ENCODE peak calls at places on chromosome X, in nine cellular contexts. One of them, this sample, is unnamed. For H3K9me3, the result is how much of the 10 kb centered on the place peaks cover.

GRCh38 chrX:101219116-101219839 is at the start of gene DRP2:
- DNase-seq in H9: no peak
- DNase-seq in hepatocyte: no peak
- DNase-seq in CD8-positive, alpha-beta memory T cell: no peak
- DNase-seq in GM23248: peak
- DNase-seq in endothelial cell of umbilical vein: peak
- DNase-seq in Panc1: no peak
- DNase-seq in adrenal gland: no peak
- DNase-seq in ovary: no peak
- DNase-seq in this sample: no peak

GRCh38 chrX:135112096-135112729 is 8.1 kb downstream of the ETDB start:
- DNase-seq in H9: peak
- DNase-seq in hepatocyte: peak
- DNase-seq in CD8-positive, alpha-beta memory T cell: no peak
- DNase-seq in GM23248: peak
- DNase-seq in endothelial cell of umbilical vein: peak
- DNase-seq in Panc1: peak
- DNase-seq in adrenal gland: no peak
- DNase-seq in ovary: no peak
- DNase-seq in this sample: no peak

GRCh38 chrX:13398073-13398823 is 78.4 kb upstream of the ATXN3L start:
- DNase-seq in H9: no peak
- DNase-seq in hepatocyte: peak
- DNase-seq in CD8-positive, alpha-beta memory T cell: no peak
- DNase-seq in GM23248: peak
- DNase-seq in endothelial cell of umbilical vein: peak
- DNase-seq in Panc1: peak
- DNase-seq in adrenal gland: peak
- DNase-seq in ovary: peak
- DNase-seq in this sample: peak

GRCh38 chrX:51520393-51520792 is 24.0 kb upstream of the NUDT11 start:
- DNase-seq in H9: no peak
- DNase-seq in hepatocyte: no peak
- DNase-seq in CD8-positive, alpha-beta memory T cell: no peak
- DNase-seq in GM23248: no peak
- DNase-seq in endothelial cell of umbilical vein: no peak
- DNase-seq in Panc1: no peak
- DNase-seq in adrenal gland: no peak
- DNase-seq in ovary: no peak
- DNase-seq in this sample: no peak

GRCh38 chrX:119042996-119043395 is 29.8 kb upstream of the CT47C1 start:
- DNase-seq in H9: no peak
- DNase-seq in hepatocyte: no peak
- DNase-seq in CD8-positive, alpha-beta memory T cell: no peak
- DNase-seq in GM23248: no peak
- DNase-seq in endothelial cell of umbilical vein: no peak
- DNase-seq in Panc1: no peak
- DNase-seq in adrenal gland: no peak
- DNase-seq in ovary: no peak
- DNase-seq in this sample: no peak

GRCh38 chrX:115023139-115023538 is 5.7 kb upstream of the IL13RA2 start:
- DNase-seq in H9: no peak
- DNase-seq in hepatocyte: peak
- DNase-seq in CD8-positive, alpha-beta memory T cell: no peak
- DNase-seq in GM23248: peak
- DNase-seq in endothelial cell of umbilical vein: peak
- DNase-seq in Panc1: no peak
- DNase-seq in adrenal gland: no peak
- DNase-seq in ovary: no peak
- DNase-seq in this sample: no peak

GRCh38 chrX:45198706-45199105 is 2.0 kb downstream of the DIPK2B start:
- DNase-seq in H9: no peak
- DNase-seq in hepatocyte: no peak
- DNase-seq in CD8-positive, alpha-beta memory T cell: no peak
- DNase-seq in GM23248: no peak
- DNase-seq in endothelial cell of umbilical vein: peak
- DNase-seq in Panc1: no peak
- DNase-seq in adrenal gland: no peak
- DNase-seq in ovary: no peak
- DNase-seq in this sample: no peak

GRCh38 chrX:136200466-136200865 is 50.7 kb downstream of the MAP7D3 start:
- DNase-seq in H9: no peak
- DNase-seq in hepatocyte: no peak
- DNase-seq in CD8-positive, alpha-beta memory T cell: no peak
- DNase-seq in GM23248: peak
- DNase-seq in endothelial cell of umbilical vein: peak
- DNase-seq in Panc1: no peak
- DNase-seq in adrenal gland: no peak
- DNase-seq in ovary: no peak
- DNase-seq in this sample: no peak

GRCh38 chrX:137236837-137237236 is 203.0 kb upstream of the GPR101 start:
- DNase-seq in H9: no peak
- DNase-seq in hepatocyte: no peak
- DNase-seq in CD8-positive, alpha-beta memory T cell: no peak
- DNase-seq in GM23248: no peak
- DNase-seq in endothelial cell of umbilical vein: no peak
- DNase-seq in Panc1: no peak
- DNase-seq in adrenal gland: no peak
- DNase-seq in ovary: no peak
- DNase-seq in this sample: no peak

GRCh38 chrX:130788786-130789581 is 114.0 kb downstream of the ENOX2 start:
- DNase-seq in H9: no peak
- DNase-seq in hepatocyte: no peak
- DNase-seq in CD8-positive, alpha-beta memory T cell: no peak
- DNase-seq in GM23248: no peak
- DNase-seq in endothelial cell of umbilical vein: no peak
- DNase-seq in Panc1: no peak
- DNase-seq in adrenal gland: no peak
- DNase-seq in ovary: no peak
- DNase-seq in this sample: no peak

DNA sequence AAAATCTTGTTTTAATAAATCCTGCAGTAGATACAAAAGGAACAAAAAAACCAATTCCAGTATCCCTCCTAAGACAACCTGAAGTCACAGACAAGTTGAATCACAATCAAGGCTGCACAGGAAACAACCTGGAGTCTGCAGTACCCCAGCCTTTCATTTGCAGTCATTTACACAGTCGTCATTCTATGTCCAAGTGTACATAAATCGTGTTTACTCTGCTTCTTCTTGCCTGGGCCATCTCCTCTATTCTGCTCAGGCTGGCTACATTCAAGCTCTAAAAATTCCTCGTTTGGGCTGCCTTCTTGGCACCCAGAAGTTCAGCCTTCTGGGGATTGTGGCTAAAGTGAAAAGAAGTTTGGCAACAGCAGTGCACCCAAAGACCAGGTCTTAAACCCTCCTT is 37.8 kb downstream of the NALF2 start:
- DNase-seq in H9: no peak
- DNase-seq in hepatocyte: no peak
- DNase-seq in CD8-positive, alpha-beta memory T cell: no peak
- DNase-seq in GM23248: no peak
- DNase-seq in endothelial cell of umbilical vein: no peak
- DNase-seq in Panc1: no peak
- DNase-seq in adrenal gland: no peak
- DNase-seq in ovary: no peak
- DNase-seq in this sample: no peak
- H3K9me3 ChIP-seq in H9: half or more
- H3K9me3 ChIP-seq in hepatocyte: under half
- H3K9me3 ChIP-seq in CD8-positive, alpha-beta memory T cell: under half
- H3K9me3 ChIP-seq in GM23248: under half
- H3K9me3 ChIP-seq in endothelial cell of umbilical vein: under half
- H3K9me3 ChIP-seq in Panc1: under half
- H3K9me3 ChIP-seq in adrenal gland: under half
- H3K9me3 ChIP-seq in ovary: under half
- H3K9me3 ChIP-seq in this sample: under half

DNA sequence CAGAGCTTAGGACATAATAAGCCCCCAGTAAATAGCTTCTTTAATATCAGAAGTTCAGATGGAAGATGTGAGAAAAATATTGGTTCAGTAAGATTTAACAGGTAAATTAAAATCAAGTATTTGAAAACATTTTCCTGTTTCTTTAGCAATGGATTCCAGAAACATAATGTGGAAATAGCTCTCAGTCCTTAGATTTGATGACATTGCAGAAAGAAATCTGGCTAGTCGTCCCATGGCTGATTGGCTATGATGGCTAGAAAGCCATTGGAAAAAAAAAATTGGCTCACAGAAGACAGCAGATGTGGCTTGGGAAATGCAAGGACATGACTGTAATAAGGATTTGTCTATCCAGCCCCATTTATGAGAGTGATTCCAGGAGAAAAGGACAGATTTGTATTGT is 78.2 kb downstream of the AR start:
- DNase-seq in H9: no peak
- DNase-seq in hepatocyte: no peak
- DNase-seq in CD8-positive, alpha-beta memory T cell: no peak
- DNase-seq in GM23248: no peak
- DNase-seq in endothelial cell of umbilical vein: no peak
- DNase-seq in Panc1: no peak
- DNase-seq in adrenal gland: no peak
- DNase-seq in ovary: no peak
- DNase-seq in this sample: no peak
- H3K9me3 ChIP-seq in H9: under half
- H3K9me3 ChIP-seq in hepatocyte: under half
- H3K9me3 ChIP-seq in CD8-positive, alpha-beta memory T cell: under half
- H3K9me3 ChIP-seq in GM23248: under half
- H3K9me3 ChIP-seq in endothelial cell of umbilical vein: under half
- H3K9me3 ChIP-seq in Panc1: under half
- H3K9me3 ChIP-seq in adrenal gland: under half
- H3K9me3 ChIP-seq in ovary: under half
- H3K9me3 ChIP-seq in this sample: under half

GRCh38 chrX:29215251-29215650 is 628.0 kb downstream of the IL1RAPL1 start:
- DNase-seq in H9: no peak
- DNase-seq in hepatocyte: no peak
- DNase-seq in CD8-positive, alpha-beta memory T cell: no peak
- DNase-seq in GM23248: peak
- DNase-seq in endothelial cell of umbilical vein: no peak
- DNase-seq in Panc1: no peak
- DNase-seq in adrenal gland: no peak
- DNase-seq in ovary: no peak
- DNase-seq in this sample: no peak
- H3K9me3 ChIP-seq in H9: under half
- H3K9me3 ChIP-seq in hepatocyte: under half
- H3K9me3 ChIP-seq in CD8-positive, alpha-beta memory T cell: under half
- H3K9me3 ChIP-seq in GM23248: under half
- H3K9me3 ChIP-seq in endothelial cell of umbilical vein: under half
- H3K9me3 ChIP-seq in Panc1: under half
- H3K9me3 ChIP-seq in adrenal gland: under half
- H3K9me3 ChIP-seq in ovary: under half
- H3K9me3 ChIP-seq in this sample: under half

GRCh38 chrX:97843200-97843811 is 959.6 kb downstream of the RPA4 start:
- DNase-seq in H9: no peak
- DNase-seq in hepatocyte: no peak
- DNase-seq in CD8-positive, alpha-beta memory T cell: no peak
- DNase-seq in GM23248: no peak
- DNase-seq in endothelial cell of umbilical vein: no peak
- DNase-seq in Panc1: no peak
- DNase-seq in adrenal gland: no peak
- DNase-seq in ovary: no peak
- DNase-seq in this sample: no peak
- H3K9me3 ChIP-seq in H9: under half
- H3K9me3 ChIP-seq in hepatocyte: under half
- H3K9me3 ChIP-seq in CD8-positive, alpha-beta memory T cell: under half
- H3K9me3 ChIP-seq in GM23248: under half
- H3K9me3 ChIP-seq in endothelial cell of umbilical vein: under half
- H3K9me3 ChIP-seq in Panc1: under half
- H3K9me3 ChIP-seq in adrenal gland: under half
- H3K9me3 ChIP-seq in ovary: under half
- H3K9me3 ChIP-seq in this sample: under half

This sample was measured in thoracic aorta.